ENCODE peak calls at places on chromosomes 12 and 14, in six cellular contexts. One of them, this sample, is unnamed.

GRCh38 chr14:26330982-26331381 is 266.9 kb downstream of the NOVA1 start:
- DNase-seq in pancreas: no peak
- DNase-seq in colonic mucosa: no peak
- DNase-seq in PC-3: no peak
- DNase-seq in PC-9: no peak
- DNase-seq in neuronal stem cell: no peak
- DNase-seq in this sample: no peak

GRCh38 chr12:27331927-27332324 is 710 bp upstream of the BMAL2 start:
- DNase-seq in neuronal stem cell: no peak
- DNase-seq in colonic mucosa: no peak
- DNase-seq in pancreas: no peak
- DNase-seq in PC-3: peak
- DNase-seq in PC-9: peak
- DNase-seq in this sample: no peak

GRCh38 chr12:46518184-46518583 is 145.6 kb upstream of the SLC38A2 start:
- DNase-seq in colonic mucosa: no peak
- DNase-seq in PC-9: no peak
- DNase-seq in neuronal stem cell: no peak
- DNase-seq in PC-3: no peak
- DNase-seq in pancreas: no peak
- DNase-seq in this sample: no peak

GRCh38 chr12:59119676-59120075 is 199.4 kb upstream of the LRIG3 start:
- DNase-seq in neuronal stem cell: no peak
- DNase-seq in colonic mucosa: no peak
- DNase-seq in PC-9: no peak
- DNase-seq in pancreas: no peak
- DNase-seq in PC-3: peak
- DNase-seq in this sample: no peak

GRCh38 chr14:99055816-99056215 is 216.2 kb downstream of the BCL11B start:
- DNase-seq in neuronal stem cell: no peak
- DNase-seq in PC-3: no peak
- DNase-seq in pancreas: no peak
- DNase-seq in colonic mucosa: no peak
- DNase-seq in PC-9: no peak
- DNase-seq in this sample: no peak

GRCh38 chr14:91870001-91870400 is 2.7 kb upstream of the TC2N start:
- DNase-seq in colonic mucosa: no peak
- DNase-seq in pancreas: peak
- DNase-seq in PC-9: peak
- DNase-seq in PC-3: peak
- DNase-seq in neuronal stem cell: no peak
- DNase-seq in this sample: no peak

GRCh38 chr12:128905003-128905544 is 51.8 kb downstream of the GLT1D1 start:
- DNase-seq in colonic mucosa: no peak
- DNase-seq in neuronal stem cell: no peak
- DNase-seq in PC-3: no peak
- DNase-seq in PC-9: no peak
- DNase-seq in pancreas: no peak
- DNase-seq in this sample: no peak

GRCh38 chr12:89351489-89352241 is 636 bp downstream of the DUSP6 start:
- DNase-seq in pancreas: peak
- DNase-seq in PC-9: peak
- DNase-seq in PC-3: no peak
- DNase-seq in colonic mucosa: peak
- DNase-seq in neuronal stem cell: no peak
- DNase-seq in this sample: peak

GRCh38 chr14:96100171-96101064 is 61.3 kb downstream of the C14orf132 start:
- DNase-seq in colonic mucosa: peak
- DNase-seq in PC-9: peak
- DNase-seq in PC-3: peak
- DNase-seq in pancreas: peak
- DNase-seq in neuronal stem cell: peak
- DNase-seq in this sample: peak

GRCh38 chr12:56833780-56834179 is 70.7 kb downstream of the HSD17B6 start:
- DNase-seq in neuronal stem cell: no peak
- DNase-seq in PC-9: no peak
- DNase-seq in PC-3: no peak
- DNase-seq in pancreas: no peak
- DNase-seq in colonic mucosa: no peak
- DNase-seq in this sample: no peak

DNA sequence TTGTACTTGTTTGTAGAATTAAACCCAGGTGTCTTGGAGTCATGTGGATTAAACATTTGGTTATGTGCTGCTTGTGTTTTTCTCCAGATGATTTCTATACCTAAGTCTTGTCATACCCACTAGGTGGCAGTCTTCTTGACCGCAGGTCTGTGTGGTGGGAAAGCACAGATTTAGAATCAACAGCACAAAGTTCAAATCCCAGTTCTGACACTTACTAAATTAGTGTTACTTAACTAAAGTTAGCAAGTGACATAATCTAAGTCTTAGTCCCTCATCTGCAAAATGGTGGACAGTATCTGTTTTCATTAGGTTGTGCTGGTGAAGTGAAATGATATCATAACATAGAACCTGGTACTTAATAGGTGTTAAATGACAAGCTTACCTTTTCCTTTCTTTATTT is 151.0 kb upstream of the ARHGAP5 start:
- DNase-seq in PC-9: no peak
- DNase-seq in neuronal stem cell: no peak
- DNase-seq in pancreas: no peak
- DNase-seq in colonic mucosa: no peak
- DNase-seq in PC-3: peak
- DNase-seq in this sample: no peak
- H3K27ac ChIP-seq in PC-9: no peak
- H3K27ac ChIP-seq in neuronal stem cell: no peak
- H3K27ac ChIP-seq in pancreas: no peak
- H3K27ac ChIP-seq in colonic mucosa: no peak
- H3K27ac ChIP-seq in PC-3: no peak
- H3K27ac ChIP-seq in this sample: no peak

GRCh38 chr12:95215925-95216324 is 1.3 kb downstream of the FGD6 start:
- DNase-seq in neuronal stem cell: no peak
- DNase-seq in PC-9: no peak
- DNase-seq in PC-3: peak
- DNase-seq in colonic mucosa: no peak
- DNase-seq in pancreas: no peak
- DNase-seq in this sample: no peak
- H3K27ac ChIP-seq in neuronal stem cell: no peak
- H3K27ac ChIP-seq in PC-9: peak
- H3K27ac ChIP-seq in PC-3: peak
- H3K27ac ChIP-seq in colonic mucosa: peak
- H3K27ac ChIP-seq in pancreas: peak
- H3K27ac ChIP-seq in this sample: no peak

GRCh38 chr12:123064356-123064755 is 83.9 kb downstream of the ARL6IP4 start:
- DNase-seq in PC-9: no peak
- DNase-seq in pancreas: no peak
- DNase-seq in PC-3: no peak
- DNase-seq in colonic mucosa: peak
- DNase-seq in neuronal stem cell: no peak
- DNase-seq in this sample: peak
- H3K27ac ChIP-seq in PC-9: peak
- H3K27ac ChIP-seq in pancreas: peak
- H3K27ac ChIP-seq in PC-3: no peak
- H3K27ac ChIP-seq in colonic mucosa: peak
- H3K27ac ChIP-seq in neuronal stem cell: no peak
- H3K27ac ChIP-seq in this sample: peak

DNA sequence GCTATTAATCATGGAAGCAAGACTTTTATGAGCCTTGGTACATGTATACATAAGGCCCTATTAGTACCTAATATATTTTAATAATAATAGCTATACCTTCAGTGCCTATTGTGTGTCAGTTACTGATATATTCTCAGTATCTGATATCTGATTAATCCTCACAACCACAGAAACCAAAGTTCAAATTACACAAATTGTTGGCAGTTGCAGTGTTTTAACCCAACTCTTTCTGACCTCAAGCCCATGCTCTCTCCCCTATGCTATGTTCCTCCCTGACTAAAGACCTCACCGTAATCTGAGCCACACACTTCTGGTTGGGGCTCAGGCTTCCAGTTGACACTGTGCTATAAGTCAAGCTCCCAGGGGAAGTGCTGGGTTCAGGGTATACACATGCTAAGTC is 214.4 kb downstream of the SPTSSA start:
- DNase-seq in PC-9: no peak
- DNase-seq in neuronal stem cell: no peak
- DNase-seq in colonic mucosa: no peak
- DNase-seq in pancreas: no peak
- DNase-seq in PC-3: no peak
- DNase-seq in this sample: no peak
- H3K27ac ChIP-seq in PC-9: no peak
- H3K27ac ChIP-seq in neuronal stem cell: no peak
- H3K27ac ChIP-seq in colonic mucosa: no peak
- H3K27ac ChIP-seq in pancreas: no peak
- H3K27ac ChIP-seq in PC-3: no peak
- H3K27ac ChIP-seq in this sample: no peak

DNA sequence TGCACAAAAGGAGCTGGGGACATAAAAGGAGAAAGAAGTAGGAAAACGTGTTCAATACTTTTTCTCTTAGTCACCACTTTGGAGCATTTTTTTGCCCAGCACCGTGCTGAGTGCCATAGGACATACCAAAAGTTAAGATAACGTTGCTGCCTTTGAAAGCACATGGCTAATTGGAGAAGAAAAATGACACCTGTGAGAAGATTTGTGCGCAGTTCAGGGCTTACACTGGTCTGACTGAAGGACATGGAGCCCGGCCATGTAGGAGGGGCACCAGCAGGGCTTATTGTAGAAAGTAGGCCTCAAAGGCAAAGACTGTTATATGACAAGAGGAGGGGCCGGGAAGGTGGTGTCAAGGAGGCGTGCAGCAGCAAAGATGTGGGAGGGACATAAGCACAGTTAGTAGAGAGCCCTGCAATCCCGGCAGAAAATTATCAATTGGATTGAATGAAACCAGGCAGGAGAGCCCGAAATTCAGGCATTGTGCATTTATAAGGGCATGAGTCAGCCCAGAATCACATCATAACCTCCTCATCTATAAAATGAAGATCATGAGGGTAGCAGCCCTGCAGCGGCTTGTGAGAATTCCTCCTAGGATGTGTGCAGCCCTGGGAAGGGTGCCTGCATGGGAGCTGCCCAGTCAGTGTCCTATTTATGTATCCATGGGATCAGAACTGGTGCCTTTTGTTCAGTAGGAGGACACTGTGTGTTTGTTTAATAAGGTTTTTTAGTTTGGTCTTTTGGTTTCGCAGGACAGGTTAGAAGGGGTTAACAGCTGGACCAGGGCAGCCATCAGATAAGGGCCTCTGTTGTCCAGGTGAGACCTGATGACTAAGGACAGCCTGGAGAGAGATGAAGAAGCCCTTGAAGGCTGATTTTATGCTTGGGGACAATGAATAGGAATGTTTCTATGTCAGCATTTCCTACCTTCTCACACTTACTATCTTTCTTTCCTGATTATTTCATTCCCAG is 122.4 kb downstream of the GPR135 start:
- DNase-seq in colonic mucosa: no peak
- DNase-seq in pancreas: peak
- DNase-seq in PC-3: peak
- DNase-seq in PC-9: peak
- DNase-seq in neuronal stem cell: no peak
- DNase-seq in this sample: peak
- H3K27ac ChIP-seq in colonic mucosa: no peak
- H3K27ac ChIP-seq in pancreas: no peak
- H3K27ac ChIP-seq in PC-3: peak
- H3K27ac ChIP-seq in PC-9: peak
- H3K27ac ChIP-seq in neuronal stem cell: no peak
- H3K27ac ChIP-seq in this sample: peak

DNA sequence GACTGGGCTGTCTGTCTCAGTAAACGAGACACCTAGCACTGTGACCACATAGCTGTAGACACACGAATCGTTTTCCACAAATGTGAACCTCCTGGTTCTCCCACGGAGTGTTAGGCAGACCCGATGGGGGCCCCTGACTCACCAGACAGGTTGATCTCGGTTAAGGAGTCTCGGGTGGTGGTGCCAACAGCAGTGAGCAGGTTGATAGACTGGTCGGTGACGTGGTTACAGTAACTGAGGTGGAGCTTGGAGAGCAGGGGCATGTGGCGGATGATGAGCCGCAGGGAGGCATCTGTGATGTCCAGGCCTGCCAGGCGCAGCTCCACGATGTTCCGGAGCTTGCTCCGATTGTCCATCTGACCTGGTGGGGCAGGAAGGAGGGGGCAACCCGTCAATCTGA is 39.8 kb downstream of the RNF34 start:
- DNase-seq in PC-3: no peak
- DNase-seq in PC-9: no peak
- DNase-seq in colonic mucosa: no peak
- DNase-seq in neuronal stem cell: no peak
- DNase-seq in pancreas: no peak
- DNase-seq in this sample: no peak
- H3K27ac ChIP-seq in PC-3: no peak
- H3K27ac ChIP-seq in PC-9: no peak
- H3K27ac ChIP-seq in colonic mucosa: no peak
- H3K27ac ChIP-seq in neuronal stem cell: no peak
- H3K27ac ChIP-seq in pancreas: no peak
- H3K27ac ChIP-seq in this sample: peak

DNA sequence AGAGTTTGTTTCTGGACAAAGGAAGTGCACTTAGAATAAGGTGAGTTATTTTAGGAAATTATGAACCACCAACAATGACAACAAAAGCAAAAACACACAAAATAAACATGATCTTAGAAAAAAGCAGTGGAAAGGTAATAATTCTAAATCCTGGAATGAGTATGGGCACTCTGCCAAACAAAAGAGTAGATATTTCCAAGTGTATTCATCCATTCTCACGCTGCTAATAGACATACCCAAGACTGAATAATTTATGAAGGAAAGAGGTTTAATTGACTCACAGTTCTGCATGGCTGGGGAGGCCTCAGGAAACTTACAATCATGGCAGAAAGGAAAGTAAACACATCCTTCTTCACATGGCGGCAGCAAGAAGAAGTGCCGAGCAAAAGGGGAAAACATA is 269.3 kb upstream of the NPAS3 start:
- DNase-seq in neuronal stem cell: no peak
- DNase-seq in colonic mucosa: no peak
- DNase-seq in PC-9: no peak
- DNase-seq in PC-3: no peak
- DNase-seq in pancreas: no peak
- DNase-seq in this sample: no peak
- H3K27ac ChIP-seq in neuronal stem cell: no peak
- H3K27ac ChIP-seq in colonic mucosa: no peak
- H3K27ac ChIP-seq in PC-9: no peak
- H3K27ac ChIP-seq in PC-3: no peak
- H3K27ac ChIP-seq in pancreas: no peak
- H3K27ac ChIP-seq in this sample: no peak

This sample was measured in caudate nucleus.